ENCODE peak calls at places on chromosomes 12 and 14, in six cellular contexts. P is stimulated activated CD8-positive, alpha-beta memory T cell treated with anti-CD3 and anti-CD28 coated beads, Interleukin-4, amount 100 ng/mL, for 48 hours; I is T-cell; F is coronary artery; G is iPS-NIHi11; V is iris pigment epithelial cell. C is an unnamed sample.

GRCh38 chr12:401235-402126 is at the start of gene CCDC77:
- DNase-seq in P (peak), I (peak), F (peak), G (peak), V (peak), C (peak)

GRCh38 chr12:49256274-49256637 is 8.6 kb upstream of the TUBA1C start:
- DNase-seq in P (no peak), I (no peak), F (no peak), G (no peak), V (no peak), C (no peak)

GRCh38 chr12:108115746-108116125 is 13.4 kb upstream of the WSCD2 start:
- DNase-seq in P (no peak), I (no peak), F (no peak), G (no peak), V (no peak), C (no peak)

GRCh38 chr12:8785499-8785898 is 36.9 kb upstream of the A2ML1 start:
- DNase-seq in P (no peak), I (no peak), F (no peak), G (no peak), V (no peak), C (no peak)

GRCh38 chr14:39034481-39035296 is 68.3 kb downstream of the SEC23A start:
- DNase-seq in P (no peak), I (no peak), F (no peak), G (peak), V (no peak), C (no peak)

GRCh38 chr12:79006306-79006705 is 141.7 kb downstream of the SYT1 start:
- DNase-seq in P (no peak), I (no peak), F (no peak), G (no peak), V (peak), C (no peak)

GRCh38 chr14:73231874-73232851 is 5.1 kb upstream of the PAPLN start:
- DNase-seq in P (no peak), I (no peak), F (peak), G (peak), V (no peak), C (no peak)

GRCh38 chr12:238116-238515 is 24.2 kb upstream of the SLC6A12 start:
- DNase-seq in P (peak), I (no peak), F (peak), G (no peak), V (no peak), C (no peak)

GRCh38 chr14:54440454-54440853 is 720 bp downstream of the CNIH1 start:
- DNase-seq in P (no peak), I (no peak), F (no peak), G (no peak), V (peak), C (no peak)

GRCh38 chr14:96512122-96512521 is 9.9 kb downstream of the PAPOLA start:
- DNase-seq in P (no peak), I (no peak), F (no peak), G (no peak), V (no peak), C (no peak)

GRCh38 chr12:106296179-106296877 is 6.2 kb upstream of the TCP11L2 start:
- DNase-seq in P (no peak), I (no peak), F (no peak), G (no peak), V (peak), C (no peak)

GRCh38 chr12:6444031-6444430 is 724 bp upstream of the CD27 start:
- DNase-seq in P (peak), I (no peak), F (no peak), G (no peak), V (no peak), C (no peak)

C was measured in CD8-positive, alpha-beta T cell.